ENCODE peak calls at places on chromosomes 2 and 18, in four cellular contexts. E is body of pancreas, C is Peyer's patch, G is astrocyte. N is an unnamed sample.

GRCh38 chr2:238320648-238321281 is 447 bp downstream of the TRAF3IP1 start:
- DNase-seq in E (no peak), C (no peak), G (no peak), N (peak)

GRCh38 chr2:188303363-188304031 is 11.8 kb downstream of the GULP1 start:
- DNase-seq in E (no peak), C (no peak), G (peak), N (peak)

GRCh38 chr2:176636376-176636775 is 367.1 kb downstream of the MTX2 start:
- DNase-seq in E (no peak), C (no peak), G (no peak), N (no peak)

GRCh38 chr2:176325732-176326131 is 56.5 kb downstream of the MTX2 start:
- DNase-seq in E (no peak), C (no peak), G (no peak), N (no peak)

GRCh38 chr2:2901384-2902345 is 476.0 kb downstream of the EIPR1 start:
- DNase-seq in E (no peak), C (no peak), G (no peak), N (no peak)

GRCh38 chr2:137748533-137748932 is 215.7 kb upstream of the HNMT start:
- DNase-seq in E (no peak), C (no peak), G (no peak), N (no peak)

GRCh38 chr18:24503182-24503581 is 42.7 kb downstream of the HRH4 start:
- DNase-seq in E (no peak), C (no peak), G (no peak), N (no peak)

GRCh38 chr18:8177330-8178016 is 431.8 kb upstream of the RAB12 start:
- DNase-seq in E (peak), C (no peak), G (peak), N (peak)

GRCh38 chr18:3281456-3282400 is 19.8 kb downstream of the MYL12B start:
- DNase-seq in E (no peak), C (no peak), G (peak), N (peak)

GRCh38 chr2:45205985-45206384 is 196.7 kb upstream of the SIX2 start:
- DNase-seq in E (no peak), C (no peak), G (no peak), N (no peak)

GRCh38 chr2:99389371-99389770 is 52.2 kb downstream of the EIF5B start:
- DNase-seq in E (no peak), C (no peak), G (peak), N (peak)

GRCh38 chr2:112962308-112963175 is 15.3 kb upstream of the IL36G start:
- DNase-seq in E (no peak), C (no peak), G (no peak), N (no peak)

GRCh38 chr2:208595386-208596275 is 189.0 kb downstream of the PTH2R start:
- DNase-seq in E (no peak), C (peak), G (no peak), N (no peak)

GRCh38 chr18:22411442-22411841 is 6.3 kb downstream of the CTAGE1 start:
- DNase-seq in E (no peak), C (no peak), G (peak), N (peak)

GRCh38 chr2:217840522-217840921 is 162.3 kb downstream of the TNS1 start:
- DNase-seq in E (no peak), C (no peak), G (no peak), N (no peak)

GRCh38 chr18:6624729-6625308 is 104.7 kb upstream of the ARHGAP28 start:
- DNase-seq in E (no peak), C (no peak), G (peak), N (peak)

GRCh38 chr2:26491563-26492167 is 13.7 kb upstream of the OTOF start:
- DNase-seq in E (peak), C (no peak), G (peak), N (no peak)

GRCh38 chr2:190637903-190638618 is 10.8 kb upstream of the NAB1 start:
- DNase-seq in E (peak), C (no peak), G (peak), N (no peak)

GRCh38 chr2:3654031-3654430 is 4.0 kb upstream of the ALLC start:
- DNase-seq in E (no peak), C (no peak), G (no peak), N (no peak)

GRCh38 chr18:45793295-45793965 is 32.0 kb upstream of the SIGLEC15 start:
- DNase-seq in E (no peak), C (no peak), G (peak), N (peak)

DNA sequence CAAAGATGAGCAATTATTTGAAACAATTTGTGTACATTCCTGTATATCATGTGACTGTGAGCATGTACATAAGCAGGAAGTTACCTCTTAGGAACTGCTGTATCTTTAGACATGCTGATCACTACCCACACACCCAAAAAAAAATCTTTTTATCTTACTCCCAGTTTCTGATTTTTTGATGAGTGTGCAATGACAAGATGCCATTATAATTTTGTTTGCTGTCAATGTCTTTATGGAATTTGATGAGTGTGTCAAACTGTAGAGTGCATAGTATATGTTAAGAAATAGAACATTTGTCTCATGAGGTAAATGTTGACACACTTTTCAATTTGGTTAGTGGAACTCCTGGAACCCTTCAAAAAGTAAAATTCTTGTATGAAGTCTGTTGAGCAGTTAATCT is 84.0 kb upstream of the TMEFF2 start:
- DNase-seq in E (no peak), C (no peak), G (no peak), N (no peak)
- TF ChIP-seq CTCF in E (no peak), C (no peak), G (no peak), N (no peak)

GRCh38 chr2:239876948-239877289 is 148.2 kb downstream of the NDUFA10 start:
- DNase-seq in E (no peak), C (no peak), G (no peak), N (no peak)
- TF ChIP-seq CTCF in E (no peak), C (no peak), G (no peak), N (no peak)

GRCh38 chr18:80154293-80154692 is 45.2 kb downstream of the ADNP2 start:
- DNase-seq in E (no peak), C (no peak), G (no peak), N (no peak)
- TF ChIP-seq CTCF in E (peak), C (peak), G (peak), N (peak)

GRCh38 chr2:42954227-42954962 is 162.0 kb upstream of the HAAO start:
- DNase-seq in E (no peak), C (no peak), G (peak), N (peak)
- TF ChIP-seq CTCF in E (no peak), C (no peak), G (no peak), N (peak)

GRCh38 chr18:44536619-44537018 is 144.1 kb upstream of the SETBP1 start:
- DNase-seq in E (no peak), C (no peak), G (no peak), N (no peak)
- TF ChIP-seq CTCF in E (no peak), C (no peak), G (no peak), N (no peak)

DNA sequence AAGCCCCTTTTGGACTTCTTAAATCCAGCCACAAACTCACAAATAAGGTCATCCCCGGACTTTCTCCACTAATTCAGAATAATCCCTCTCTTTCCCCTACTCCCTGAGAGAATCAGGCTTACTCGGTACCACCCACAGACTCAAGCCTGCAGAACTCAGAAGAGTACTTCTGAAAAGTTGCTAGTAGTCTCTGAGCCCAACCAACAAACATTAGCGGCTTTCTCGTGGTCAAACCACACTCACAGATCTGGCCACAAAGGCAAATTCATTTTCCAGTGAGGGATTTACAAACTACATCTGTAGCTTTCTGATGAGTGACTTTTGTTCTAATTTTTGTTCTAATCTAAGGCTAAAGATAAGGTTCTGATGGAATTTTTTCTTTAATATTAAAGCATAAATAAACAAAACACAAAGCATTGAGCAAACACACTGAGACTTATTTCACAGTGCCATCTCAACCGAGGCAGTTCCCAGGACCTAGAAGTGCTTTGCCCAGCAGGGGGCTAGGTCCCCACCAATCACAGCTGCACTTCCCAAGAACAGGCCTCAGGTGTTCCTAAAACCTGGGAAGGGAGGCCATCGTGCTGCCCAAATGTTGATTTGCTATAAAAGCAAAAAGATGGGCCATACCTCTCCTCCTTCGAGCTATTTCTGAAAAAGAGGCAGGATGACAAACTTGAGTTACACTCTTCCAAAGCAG is 110.7 kb downstream of the COLEC12 start:
- DNase-seq in E (no peak), C (no peak), G (peak), N (peak)
- TF ChIP-seq CTCF in E (no peak), C (no peak), G (peak), N (peak)

GRCh38 chr18:36419913-36420531 is 122.5 kb downstream of the FHOD3 start:
- DNase-seq in E (no peak), C (no peak), G (peak), N (peak)
- TF ChIP-seq CTCF in E (no peak), C (no peak), G (no peak), N (peak)

DNA sequence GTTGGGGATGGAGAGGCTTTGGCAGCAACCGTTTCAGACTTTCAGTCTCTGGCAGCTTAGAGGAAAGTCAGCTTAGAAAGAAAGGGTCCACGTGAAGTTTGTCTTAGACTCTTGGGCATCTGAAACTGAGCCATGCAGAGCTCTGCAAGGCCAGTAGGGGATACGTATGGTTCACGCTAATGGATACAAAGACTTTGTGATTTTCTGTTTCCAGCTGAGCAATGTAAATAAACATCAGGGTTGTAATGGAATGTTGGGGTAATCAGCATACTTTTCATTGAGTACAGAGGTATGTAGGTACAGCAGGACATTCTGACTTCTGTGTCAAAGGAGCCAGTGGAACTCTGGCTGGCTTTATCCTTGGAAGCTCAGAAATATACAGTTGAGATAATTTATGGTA is 31.0 kb downstream of the RALB start:
- DNase-seq in E (no peak), C (no peak), G (peak), N (no peak)
- TF ChIP-seq CTCF in E (no peak), C (no peak), G (peak), N (no peak)

GRCh38 chr2:229974271-229974670 is 52.0 kb downstream of the FBXO36 start:
- DNase-seq in E (peak), C (no peak), G (peak), N (peak)
- TF ChIP-seq CTCF in E (no peak), C (no peak), G (peak), N (peak)

N was measured in AG10803.